ENCODE peak calls at places on chromosomes 6 and 20, in eight cellular contexts. T is aorta; P is posterior cingulate gyrus; Z is stimulated activated CD4-positive, alpha-beta T cell treated with anti-CD3 and anti-CD28 coated beads, Interleukin-1b, Interleukin-23, amount 100 ng/mL, for 1 hour; G is natural killer cell; Y is iPS DF 6.9; R is ELR; K is stimulated activated CD8-positive, alpha-beta memory T cell treated with anti-CD3 and anti-CD28 coated beads, Interleukin-15, amount 100 ng/mL, for 24 hours. E is an unnamed sample.

GRCh38 chr6:63477422-63478040 is 94.7 kb upstream of the LOC128125822 start:
- DNase-seq in T (no peak), K (no peak), Z (no peak), G (no peak), R (no peak), Y (no peak), P (no peak), E (no peak)

GRCh38 chr6:64926051-64926450 is 781.0 kb downstream of the EYS start:
- DNase-seq in K (no peak), T (no peak), G (no peak), Y (no peak), Z (no peak), P (no peak), R (no peak), E (no peak)

GRCh38 chr6:87705070-87705691 is 3.1 kb upstream of the AKIRIN2 start:
- DNase-seq in K (no peak), Y (no peak), R (peak; percentile 64), P (no peak), G (no peak), Z (no peak), T (no peak), E (no peak)

GRCh38 chr6:125370343-125370742 is 68.6 kb upstream of the HDDC2 start:
- DNase-seq in K (no peak), Z (no peak), G (no peak), R (no peak), P (no peak), Y (no peak), T (no peak), E (no peak)

GRCh38 chr20:25040438-25040831 is 17.5 kb downstream of the ACSS1 start:
- DNase-seq in K (no peak), Y (no peak), P (no peak), T (peak; percentile 68), R (peak; percentile 3), G (no peak), Z (no peak), E (peak; percentile 75)

GRCh38 chr6:36956111-36956820 is 1.7 kb downstream of the PI16 start:
- DNase-seq in P (no peak), K (no peak), Z (no peak), R (no peak), T (no peak), Y (no peak), G (no peak), E (no peak)

GRCh38 chr6:118548136-118548535 is at the start of gene PLN:
- DNase-seq in P (no peak), T (no peak), Z (no peak), Y (no peak), R (no peak), G (no peak), K (no peak), E (no peak)

GRCh38 chr6:82525775-82526515 is 162.3 kb downstream of the TPBG start:
- DNase-seq in R (no peak), K (no peak), Y (no peak), P (no peak), Z (no peak), T (no peak), G (no peak), E (no peak)

GRCh38 chr6:40504274-40504673 is 82.9 kb downstream of the LRFN2 start:
- DNase-seq in P (no peak), T (no peak), R (peak; percentile 6), Y (no peak), Z (no peak), G (no peak), K (no peak), E (no peak)

GRCh38 chr6:11727995-11728961 is 50.3 kb downstream of the ADTRP start:
- DNase-seq in T (no peak), G (no peak), Y (no peak), R (no peak), P (no peak), K (no peak), Z (no peak), E (no peak)

GRCh38 chr6:158619922-158620801 is 24.4 kb downstream of the DYNLT1 start:
- DNase-seq in K (no peak), Z (no peak), T (no peak), P (no peak), R (no peak), Y (no peak), G (no peak), E (no peak)

GRCh38 chr6:52887912-52888535 is 21.5 kb downstream of the GSTA3 start:
- DNase-seq in R (no peak), Y (no peak), K (no peak), Z (no peak), P (no peak), T (no peak), G (no peak), E (no peak)

GRCh38 chr20:4601630-4602296 is 119.9 kb upstream of the PRND start:
- DNase-seq in T (peak; percentile 71), G (no peak), Y (no peak), K (no peak), P (peak; percentile 77), Z (no peak), R (no peak), E (no peak)

GRCh38 chr20:40960521-40960956 is 68.1 kb upstream of the TOP1 start:
- DNase-seq in G (no peak), T (no peak), Y (no peak), Z (no peak), P (no peak), K (no peak), R (no peak), E (no peak)

GRCh38 chr20:49424536-49424935 is 57.9 kb downstream of the KCNB1 start:
- DNase-seq in Z (no peak), K (no peak), P (peak; percentile 83), Y (no peak), R (peak; percentile 25), G (no peak), T (no peak), E (no peak)

GRCh38 chr6:141562801-141563763 is 569.6 kb upstream of the GJE1 start:
- DNase-seq in R (peak; percentile 86), Y (peak; percentile 52), P (peak; percentile 40), G (peak; percentile 29), Z (peak; percentile 22), K (no peak), T (peak; percentile 62), E (peak; percentile 94)

GRCh38 chr20:56212071-56212470 is 36.5 kb upstream of the MC3R start:
- DNase-seq in K (no peak), P (no peak), R (no peak), G (no peak), T (no peak), Z (no peak), Y (no peak), E (no peak)

GRCh38 chr6:108948252-108948651 is 100.0 kb downstream of the ARMC2 start:
- DNase-seq in K (no peak), R (no peak), Z (no peak), Y (no peak), G (no peak), P (peak; percentile 63), T (peak; percentile 74), E (no peak)

GRCh38 chr6:135995160-135995898 is 143.8 kb downstream of the PDE7B start:
- DNase-seq in T (no peak), Y (no peak), P (no peak), R (peak; percentile 85), Z (no peak), K (no peak), G (no peak), E (no peak)

GRCh38 chr6:168078199-168078942 is 641 bp downstream of the FRMD1 start:
- DNase-seq in R (no peak), Z (no peak), K (no peak), G (no peak), Y (no peak), P (no peak), T (no peak), E (no peak)

GRCh38 chr6:33983109-33983475 is 162.8 kb downstream of the GRM4 start:
- DNase-seq in Z (no peak), T (peak; percentile 65), Y (no peak), R (peak; percentile 40), P (peak; percentile 33), K (no peak), G (no peak), E (no peak)

GRCh38 chr6:14930366-14930989 is 315.4 kb upstream of the JARID2 start:
- DNase-seq in G (no peak), K (no peak), R (no peak), Y (no peak), T (no peak), P (no peak), Z (no peak), E (no peak)

GRCh38 chr20:51715028-51715872 is 52.9 kb downstream of the ATP9A start:
- DNase-seq in P (no peak), R (no peak), K (no peak), Y (no peak), Z (no peak), T (no peak), G (no peak), E (no peak)

GRCh38 chr20:10519361-10520048 is 84.4 kb downstream of the SLX4IP start:
- DNase-seq in Z (no peak), P (no peak), Y (no peak), T (no peak), K (no peak), R (peak; percentile 93), G (no peak), E (no peak)

GRCh38 chr6:52227495-52227894 is 16.8 kb downstream of the IL17F start:
- DNase-seq in P (no peak), R (no peak), G (no peak), K (no peak), T (no peak), Z (no peak), Y (no peak), E (no peak)

GRCh38 chr6:111793711-111794111 is 79.5 kb downstream of the FYN start:
- DNase-seq in R (no peak), P (no peak), Y (no peak), K (no peak), T (no peak), Z (no peak), G (peak; percentile 64), E (no peak)

GRCh38 chr6:16523550-16524379 is 237.5 kb downstream of the ATXN1 start:
- DNase-seq in G (no peak), K (no peak), Y (no peak), T (no peak), P (no peak), R (peak; percentile 78), Z (no peak), E (peak; percentile 95)

GRCh38 chr20:25867776-25868649 is 171.4 kb upstream of the ZNF337 start:
- DNase-seq in Z (peak; percentile 43), K (peak; percentile 60), R (peak; percentile 65), P (peak; percentile 89), G (peak; percentile 59), T (peak; percentile 89), Y (no peak), E (peak; percentile 34)

GRCh38 chr6:98787961-98788360 is 46.4 kb upstream of the POU3F2 start:
- DNase-seq in K (no peak), Z (no peak), Y (no peak), G (no peak), P (peak; percentile 16), R (no peak), T (no peak), E (no peak)